ENCODE peak calls at places on chromosome 18, in ten cellular contexts. T, W, R, J, N, A, O, V, F and D are unnamed samples.

GRCh38 chr18:59180150-59180845 is 39.7 kb upstream of the GRP start:
- DNase-seq in V (no peak), J (no peak), A (peak), O (no peak), N (no peak), F (no peak), T (no peak), W (no peak), R (peak), D (no peak)

GRCh38 chr18:54850598-54850997 is 22.3 kb downstream of the RAB27B start:
- DNase-seq in W (no peak), O (no peak), A (no peak), R (no peak), V (no peak), T (no peak), J (no peak), F (no peak), N (no peak), D (no peak)

GRCh38 chr18:3585656-3586509 is 135.9 kb downstream of the TGIF1 start:
- DNase-seq in V (peak), J (peak), N (peak), W (peak), R (peak), A (peak), T (peak), O (peak), F (peak), D (peak)

GRCh38 chr18:415627-416612 is 84.6 kb downstream of the COLEC12 start:
- DNase-seq in W (no peak), V (peak), R (peak), A (peak), O (no peak), J (no peak), T (no peak), F (no peak), N (no peak), D (no peak)

GRCh38 chr18:56576826-56577573 is 61.4 kb downstream of the TXNL1 start:
- DNase-seq in R (peak), T (no peak), F (no peak), N (no peak), J (no peak), W (no peak), O (no peak), V (no peak), A (no peak), D (no peak)

GRCh38 chr18:59052965-59053960 is 86.4 kb upstream of the SEC11C start:
- DNase-seq in W (no peak), O (no peak), A (no peak), V (no peak), J (no peak), N (no peak), T (no peak), F (no peak), R (peak), D (no peak)

GRCh38 chr18:58152891-58153290 is 108.9 kb downstream of the NEDD4L start:
- DNase-seq in V (no peak), J (peak), R (no peak), W (no peak), F (no peak), O (no peak), N (no peak), A (no peak), T (no peak), D (no peak)

GRCh38 chr18:24595556-24595955 is 135.1 kb downstream of the HRH4 start:
- DNase-seq in A (no peak), O (no peak), F (no peak), V (no peak), R (no peak), T (no peak), N (no peak), J (no peak), W (no peak), D (no peak)

GRCh38 chr18:75063196-75063595 is 145.7 kb downstream of the PTGR3 start:
- DNase-seq in J (no peak), W (no peak), F (no peak), R (no peak), T (no peak), A (no peak), V (no peak), N (no peak), O (no peak), D (no peak)

GRCh38 chr18:43751203-43751602 is 473.9 kb upstream of the SYT4 start:
- DNase-seq in J (no peak), O (no peak), A (no peak), V (no peak), N (no peak), R (peak), F (no peak), W (no peak), T (no peak), D (no peak)

GRCh38 chr18:63037491-63037890 is 282.1 kb downstream of the BCL2 start:
- DNase-seq in W (no peak), T (no peak), N (no peak), F (no peak), R (no peak), J (no peak), O (no peak), V (no peak), A (no peak), D (no peak)

DNA sequence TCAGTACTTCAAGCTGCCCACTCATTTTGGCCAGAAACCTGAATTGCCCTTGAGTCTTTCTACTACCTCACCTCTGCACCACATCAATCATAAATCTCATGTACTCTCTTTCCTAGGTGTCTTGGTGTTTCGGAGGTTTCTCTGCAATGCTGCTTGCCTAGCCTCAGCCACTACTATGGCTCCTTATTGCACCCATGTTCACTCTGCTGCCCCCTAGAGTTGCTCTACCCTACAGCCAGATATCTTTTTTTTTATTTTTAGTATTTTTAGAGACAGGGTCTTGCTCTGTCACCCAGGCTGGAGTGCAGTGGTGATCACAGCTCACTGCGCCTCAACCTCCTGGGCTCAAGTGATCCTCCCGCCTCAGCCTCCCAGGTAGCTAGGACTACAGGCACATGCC is 413.0 kb downstream of the PTPRM start:
- DNase-seq in R (no peak), T (no peak), O (no peak), W (no peak), F (no peak), V (no peak), A (no peak), N (no peak), J (no peak), D (no peak)
- TF ChIP-seq CTCF in R (no peak), T (no peak), O (no peak), W (no peak), F (no peak), V (no peak), A (no peak), N (no peak), J (no peak), D (peak)

DNA sequence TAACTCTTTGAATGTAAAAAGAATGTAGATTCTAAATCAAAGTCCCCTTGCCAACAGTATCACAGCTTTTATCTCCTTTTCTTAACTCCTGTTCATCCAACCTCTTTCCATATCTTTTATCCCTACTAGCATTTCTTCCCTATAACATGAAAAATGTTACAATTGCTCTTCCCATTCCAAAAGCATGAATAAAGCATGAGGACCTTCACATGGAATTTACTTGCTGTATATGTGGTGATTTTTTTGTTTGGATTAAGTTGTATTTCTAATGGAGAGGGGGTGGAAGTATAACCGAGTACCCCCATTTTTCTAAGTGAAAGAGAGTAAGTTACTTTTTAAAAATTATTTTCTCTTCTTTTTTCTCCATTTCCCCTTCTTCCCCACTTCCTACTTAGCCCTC is 94.9 kb upstream of the RBBP8 start:
- DNase-seq in J (no peak), A (no peak), V (no peak), T (no peak), W (no peak), N (no peak), F (no peak), O (no peak), R (no peak), D (no peak)
- H3K4me3 ChIP-seq in J (no peak), A (no peak), V (no peak), T (no peak), W (no peak), N (no peak), F (no peak), O (no peak), R (no peak), D (no peak)

GRCh38 chr18:11872479-11873136 is 21.4 kb downstream of the CHMP1B start:
- DNase-seq in W (peak), A (no peak), F (no peak), N (no peak), V (peak), J (peak), O (no peak), R (peak), T (no peak), D (no peak)
- TF ChIP-seq CTCF in W (peak), A (peak), F (no peak), N (no peak), V (peak), J (peak), O (no peak), R (peak), T (no peak), D (peak)

GRCh38 chr18:77115461-77115907 is 17.1 kb downstream of the MBP start:
- DNase-seq in O (no peak), F (no peak), A (no peak), R (peak), W (no peak), T (no peak), J (no peak), N (no peak), V (no peak), D (no peak)

GRCh38 chr18:77116201-77117080 is 16.1 kb downstream of the MBP start:
- DNase-seq in R (no peak), A (no peak), F (peak), W (no peak), N (no peak), J (peak), V (no peak), T (no peak), O (no peak), D (no peak)

GRCh38 chr18:77114070-77114563 is 18.5 kb downstream of the MBP start:
- DNase-seq in V (no peak), O (no peak), A (no peak), W (no peak), N (no peak), F (no peak), R (no peak), J (no peak), T (no peak), D (no peak)

GRCh38 chr18:77113361-77114069 is 19.1 kb downstream of the MBP start:
- DNase-seq in T (no peak), O (no peak), F (peak), R (no peak), J (no peak), N (no peak), W (no peak), V (no peak), A (no peak), D (no peak)

GRCh38 chr18:77114564-77115391 is 17.8 kb downstream of the MBP start:
- DNase-seq in W (peak), N (peak), A (peak), R (peak), V (peak), J (peak), F (peak), T (peak), O (peak), D (no peak)
- H3K4me3 ChIP-seq in W (no peak), N (no peak), A (no peak), R (no peak), V (no peak), J (no peak), F (no peak), T (no peak), O (no peak), D (no peak)

GRCh38 chr18:32683044-32683443 is 89.8 kb downstream of the KLHL14 start:
- DNase-seq in W (no peak), O (no peak), J (no peak), F (no peak), A (no peak), T (no peak), V (no peak), N (no peak), R (no peak), D (no peak)
- TF ChIP-seq CTCF in W (no peak), O (no peak), J (no peak), F (no peak), A (no peak), T (no peak), V (no peak), N (no peak), R (no peak), D (no peak)

GRCh38 chr18:37946324-37946723 is 380.7 kb upstream of the CELF4 start:
- DNase-seq in R (no peak), O (no peak), N (no peak), F (no peak), A (no peak), T (no peak), V (no peak), W (no peak), J (no peak), D (no peak)
- H3K4me3 ChIP-seq in R (no peak), O (no peak), N (no peak), F (no peak), A (no peak), T (no peak), V (no peak), W (no peak), J (no peak), D (no peak)